ENCODE peak calls at places on chromosomes 4 and X, in five cellular contexts. R, Y, Q, P and W are unnamed samples.

GRCh38 chr4:57109530-57109846 is 697 bp downstream of the IGFBP7 start:
- DNase-seq in Y (no peak), Q (no peak), R (no peak), P (no peak), W (peak)

GRCh38 chr4:26854701-26855100 is 5.9 kb upstream of the STIM2 start:
- DNase-seq in Y (no peak), Q (no peak), R (no peak), P (no peak), W (no peak)

GRCh38 chrX:136679581-136679980 is 31.6 kb downstream of the CD40LG start:
- DNase-seq in R (no peak), Y (no peak), Q (no peak), P (no peak), W (no peak)

GRCh38 chr4:76823516-76823915 is 74.4 kb downstream of the SOWAHB start:
- DNase-seq in Q (no peak), P (no peak), R (no peak), Y (no peak), W (no peak)

GRCh38 chr4:182213024-182213423 is 30.2 kb upstream of the TENM3 start:
- DNase-seq in P (no peak), Q (no peak), R (no peak), Y (no peak), W (no peak)

GRCh38 chr4:6658635-6659075 is 18.2 kb downstream of the MRFAP1 start:
- DNase-seq in Y (peak), R (no peak), P (peak), Q (no peak), W (peak)

GRCh38 chr4:37745946-37746345 is 59.8 kb upstream of the RELL1 start:
- DNase-seq in P (no peak), Q (no peak), Y (peak), R (no peak), W (no peak)

GRCh38 chr4:141307241-141307689 is 86.6 kb downstream of the ZNF330 start:
- DNase-seq in P (peak), R (peak), Y (peak), Q (peak), W (peak)

GRCh38 chr4:24657768-24658617 is 73.6 kb upstream of the DHX15 start:
- DNase-seq in Y (peak), R (peak), P (no peak), Q (no peak), W (peak)

GRCh38 chr4:140865253-140865652 is 109.1 kb upstream of the TBC1D9 start:
- DNase-seq in Q (no peak), P (no peak), Y (no peak), R (no peak), W (no peak)

GRCh38 chr4:11039494-11040142 is 355.1 kb upstream of the CLNK start:
- DNase-seq in R (no peak), Y (no peak), Q (no peak), P (no peak), W (no peak)

GRCh38 chr4:183797041-183797444 is 108.1 kb upstream of the STOX2 start:
- DNase-seq in P (peak), Y (no peak), Q (no peak), R (peak), W (peak)

GRCh38 chr4:56078866-56079265 is 130.1 kb downstream of the CEP135 start:
- DNase-seq in R (no peak), Y (no peak), Q (no peak), P (no peak), W (no peak)

GRCh38 chrX:46611658-46612362 is 38.2 kb downstream of the CHST7 start:
- DNase-seq in Q (no peak), P (no peak), Y (no peak), R (no peak), W (no peak)

GRCh38 chr4:147054241-147054902 is 108.7 kb upstream of the TTC29 start:
- DNase-seq in Q (no peak), R (no peak), Y (no peak), P (no peak), W (no peak)

GRCh38 chrX:136291824-136292223 is 8.9 kb upstream of the ADGRG4 start:
- DNase-seq in R (no peak), Q (no peak), P (no peak), Y (no peak), W (no peak)

GRCh38 chrX:153952373-153953026 is 8.1 kb upstream of the RENBP start:
- DNase-seq in Q (no peak), P (no peak), Y (no peak), R (no peak), W (no peak)

GRCh38 chr4:20422398-20422797 is 170.7 kb downstream of the SLIT2 start:
- DNase-seq in P (no peak), Q (no peak), R (no peak), Y (peak), W (no peak)

GRCh38 chrX:75327607-75328006 is 53.7 kb downstream of the UPRT start:
- DNase-seq in Q (no peak), P (no peak), Y (no peak), R (no peak), W (no peak)

GRCh38 chr4:142274137-142274536 is 572.0 kb downstream of the INPP4B start:
- DNase-seq in P (no peak), R (no peak), Q (no peak), Y (peak), W (no peak)

GRCh38 chr4:5770051-5770450 is 59.0 kb downstream of the EVC start:
- DNase-seq in Q (no peak), R (no peak), Y (no peak), P (peak), W (no peak)

GRCh38 chr4:158219623-158220022 is 9.3 kb downstream of the TMEM144 start:
- DNase-seq in P (no peak), R (no peak), Y (no peak), Q (no peak), W (no peak)

GRCh38 chr4:143773998-143774898 is 73.8 kb upstream of the FREM3 start:
- DNase-seq in R (peak), P (peak), Y (peak), Q (peak), W (peak)

GRCh38 chr4:2924765-2925301 is 38.4 kb downstream of the NOP14 start:
- DNase-seq in Q (no peak), R (no peak), Y (no peak), P (peak), W (peak)

GRCh38 chrX:42615161-42615563 is 162.8 kb downstream of the PPP1R2C start:
- DNase-seq in P (peak), Y (no peak), Q (no peak), R (no peak), W (peak)

GRCh38 chrX:16711219-16712115 is 1.0 kb downstream of the CTPS2 start:
- DNase-seq in Y (no peak), P (peak), Q (no peak), R (peak), W (peak)

GRCh38 chrX:30309139-30309571 is at the start of gene NR0B1:
- DNase-seq in R (no peak), Y (peak), Q (no peak), P (no peak), W (no peak)

GRCh38 chr4:69881173-69881773 is 21.3 kb upstream of the SULT1E1 start:
- DNase-seq in P (no peak), Y (peak), R (no peak), Q (no peak), W (peak)

GRCh38 chr4:7831858-7832257 is 107.8 kb downstream of the AFAP1 start:
- DNase-seq in Q (no peak), R (no peak), P (no peak), Y (no peak), W (no peak)

GRCh38 chr4:22315643-22316042 is 200.2 kb downstream of the ADGRA3 start:
- DNase-seq in P (no peak), R (no peak), Q (no peak), Y (no peak), W (no peak)

GRCh38 chr4:109967798-109968520 is 55.3 kb downstream of the EGF start:
- DNase-seq in R (no peak), P (no peak), Y (peak), Q (no peak), W (no peak)

GRCh38 chrX:98480606-98481005 is 1596.9 kb downstream of the RPA4 start:
- DNase-seq in Y (no peak), R (no peak), Q (no peak), P (no peak), W (no peak)

GRCh38 chrX:40152173-40152705 is 54.5 kb upstream of the BCOR start:
- DNase-seq in P (no peak), Q (no peak), Y (no peak), R (no peak), W (peak)

GRCh38 chrX:72247206-72247944 is 8.5 kb upstream of the ERCC6L start:
- DNase-seq in Y (no peak), Q (no peak), P (no peak), R (no peak), W (peak)

GRCh38 chr4:142549726-142550463 is 296.2 kb downstream of the INPP4B start:
- DNase-seq in P (no peak), R (no peak), Q (no peak), Y (peak), W (no peak)